ENCODE peak calls at places on chromosomes 5 and 9, in ten cellular contexts. H is IMR-90, Z is neural progenitor cell, P is A549, A is DND-41, Q is OCI-LY7, T is fibroblast of lung, Y is GM23338, N is SK-N-SH, M is K562. K is an unnamed sample.
A peak's percentile ranks its signal among the peaks of the same experiment; 100 is the strongest.

GRCh38 chr5:122864400-122864799 is 19.0 kb downstream of the SNX24 start:
- DNase-seq in Z (no peak), P (no peak), A (no peak), Q (no peak), T (no peak), Y (no peak), M (peak; percentile 17), H (no peak), N (no peak), K (no peak)

GRCh38 chr5:157470616-157471015 is 10.6 kb downstream of the NIPAL4 start:
- DNase-seq in A (no peak), M (no peak), P (no peak), Z (no peak), Y (no peak), Q (no peak), T (no peak), H (no peak), N (no peak), K (no peak)

GRCh38 chr5:961002-961710 is 47.4 kb upstream of the NKD2 start:
- DNase-seq in A (no peak), M (no peak), N (peak; percentile 19), Q (no peak), H (no peak), Z (no peak), P (no peak), T (no peak), Y (no peak), K (no peak)

GRCh38 chr5:127072861-127073846 is at the start of gene C5orf63:
- DNase-seq in T (peak; percentile 54), P (peak; percentile 58), N (peak; percentile 86), H (peak; percentile 10), Z (no peak), M (peak; percentile 69), A (no peak), Y (peak; percentile 84), Q (peak; percentile 82), K (peak; percentile 58)

GRCh38 chr5:84255318-84255717 is 129.4 kb downstream of the EDIL3 start:
- DNase-seq in Q (peak; percentile 10), M (no peak), Z (peak; percentile 20), H (peak; percentile 48), P (peak; percentile 18), A (no peak), Y (peak; percentile 38), N (peak; percentile 27), T (peak; percentile 35), K (no peak)

GRCh38 chr9:9318959-9319505 is 1293.8 kb downstream of the PTPRD start:
- DNase-seq in M (no peak), H (no peak), N (no peak), P (no peak), Z (no peak), Y (no peak), T (no peak), Q (no peak), A (no peak), K (no peak)

GRCh38 chr9:110351009-110351467 is 13.4 kb upstream of the TXNDC8 start:
- DNase-seq in A (no peak), H (peak; percentile 80), M (no peak), T (peak; percentile 91), Z (no peak), N (no peak), P (peak; percentile 43), Y (no peak), Q (no peak), K (peak; percentile 72)

GRCh38 chr5:142869883-142870282 is 99.7 kb downstream of the ARHGAP26 start:
- DNase-seq in Y (no peak), Q (no peak), Z (no peak), A (no peak), P (no peak), N (no peak), M (no peak), H (peak; percentile 11), T (no peak), K (no peak)

GRCh38 chr5:33513786-33514185 is 73.0 kb downstream of the TARS1 start:
- DNase-seq in Z (no peak), T (no peak), P (no peak), A (no peak), H (no peak), M (no peak), Q (no peak), N (no peak), Y (no peak), K (no peak)

GRCh38 chr5:147455321-147455720 is 54.5 kb downstream of the DPYSL3 start:
- DNase-seq in T (peak; percentile 90), A (no peak), Q (peak; percentile 9), Z (peak; percentile 61), N (no peak), H (peak; percentile 28), M (no peak), P (no peak), Y (peak; percentile 67), K (no peak)

GRCh38 chr5:151118898-151119600 is 38.2 kb upstream of the TNIP1 start:
- DNase-seq in Y (no peak), A (no peak), H (no peak), Z (no peak), Q (no peak), M (no peak), N (no peak), T (no peak), P (no peak), K (no peak)

GRCh38 chr5:42992035-42992570 is 48.0 kb downstream of the ANXA2R start:
- DNase-seq in T (peak; percentile 89), M (peak; percentile 44), Q (no peak), P (peak; percentile 87), N (peak; percentile 26), A (peak; percentile 88), H (peak; percentile 88), Z (peak; percentile 79), Y (peak; percentile 82), K (peak; percentile 73)

GRCh38 chr5:96065577-96066385 is 104.1 kb upstream of the ELL2 start:
- DNase-seq in N (no peak), H (no peak), Z (peak; percentile 79), A (no peak), P (no peak), Q (no peak), Y (peak; percentile 30), T (no peak), M (no peak), K (no peak)

GRCh38 chr5:111453747-111454146 is 58.6 kb downstream of the STARD4 start:
- DNase-seq in T (peak; percentile 96), A (no peak), P (peak; percentile 11), N (peak; percentile 67), H (peak; percentile 74), Q (no peak), Z (no peak), M (no peak), Y (no peak), K (no peak)

GRCh38 chr9:71820516-71820915 is 52.2 kb upstream of the CEMIP2 start:
- DNase-seq in M (no peak), Q (no peak), P (no peak), H (no peak), Y (no peak), A (no peak), T (no peak), Z (no peak), N (no peak), K (no peak)

GRCh38 chr5:137617806-137618205 is 118.1 kb downstream of the KLHL3 start:
- DNase-seq in T (peak; percentile 79), H (peak; percentile 55), Q (no peak), N (no peak), Z (no peak), Y (no peak), P (no peak), A (no peak), M (no peak), K (no peak)

DNA sequence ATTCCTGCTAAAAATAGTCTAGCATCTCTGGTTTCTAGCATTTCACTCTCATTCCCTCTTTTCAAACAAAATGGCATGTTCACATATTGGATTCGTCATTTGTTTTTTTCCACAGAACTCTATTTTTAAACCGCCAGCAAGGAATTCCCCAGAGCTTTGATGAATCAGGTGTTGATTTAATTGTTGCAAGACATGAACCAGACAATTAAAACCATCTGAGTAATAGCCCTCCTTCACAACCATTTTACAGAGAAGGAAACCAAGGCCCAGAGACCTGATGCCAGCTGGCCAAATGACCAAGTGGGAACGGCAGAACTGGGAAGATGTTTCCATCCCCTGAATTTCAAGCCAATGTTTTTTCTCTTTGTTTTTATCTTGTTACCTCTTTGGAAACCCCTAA is 167.0 kb downstream of the CAAP1 start:
- DNase-seq in T (no peak), Y (no peak), P (no peak), A (no peak), H (no peak), Q (no peak), M (no peak), Z (no peak), N (no peak), K (no peak)
- H3K4me2 ChIP-seq in T (no peak overlapping the region), Y (no peak overlapping the region), P (no peak overlapping the region), A (no peak overlapping the region), H (no peak overlapping the region), Q (no peak overlapping the region), M (no peak overlapping the region), Z (no peak overlapping the region), N (no peak overlapping the region), K (no peak overlapping the region)

GRCh38 chr5:135834639-135835529 is at the start of gene SLC25A48:
- DNase-seq in Z (peak; percentile 93), A (no peak), Q (no peak), M (no peak), N (peak; percentile 80), P (peak; percentile 75), T (peak; percentile 39), H (peak; percentile 16), Y (peak; percentile 95), K (no peak)
- TF ChIP-seq CTCF in Z (peak; percentile 68), A (peak; percentile 12), Q (peak; percentile 38), M (no peak), N (peak; percentile 69), P (peak; percentile 56), T (peak; percentile 40), H (peak; percentile 43), Y (peak; percentile 33), K (no peak)

DNA sequence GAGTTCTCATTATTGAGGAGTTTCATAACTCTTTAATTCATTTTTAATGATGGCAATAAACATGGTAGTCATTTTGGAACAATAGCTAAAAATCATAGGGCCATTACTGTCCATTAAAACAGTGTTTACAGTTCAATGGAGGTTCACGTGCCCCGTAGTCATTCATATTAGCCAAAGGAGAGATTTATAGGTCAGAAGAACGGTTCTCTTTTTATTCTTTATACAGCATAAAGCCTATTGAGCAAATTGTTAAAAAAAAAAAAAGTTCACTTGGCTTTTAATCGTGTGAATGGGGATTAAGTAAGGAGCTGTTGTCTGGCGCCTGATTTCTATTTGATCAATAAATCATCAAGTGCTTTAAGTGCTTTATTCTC is 69.1 kb upstream of the TBCA start:
- DNase-seq in A (no peak), M (no peak), P (no peak), H (no peak), Q (no peak), Z (no peak), T (no peak), Y (no peak), N (no peak), K (no peak)
- H3K4me2 ChIP-seq in A (no peak overlapping the region), M (no peak overlapping the region), P (no peak overlapping the region), H (peak overlapping the region; percentile 61), Q (no peak overlapping the region), Z (peak overlapping the region; percentile 81), T (peak overlapping the region; percentile 95), Y (peak overlapping the region; percentile 87), N (no peak overlapping the region), K (no peak overlapping the region)

DNA sequence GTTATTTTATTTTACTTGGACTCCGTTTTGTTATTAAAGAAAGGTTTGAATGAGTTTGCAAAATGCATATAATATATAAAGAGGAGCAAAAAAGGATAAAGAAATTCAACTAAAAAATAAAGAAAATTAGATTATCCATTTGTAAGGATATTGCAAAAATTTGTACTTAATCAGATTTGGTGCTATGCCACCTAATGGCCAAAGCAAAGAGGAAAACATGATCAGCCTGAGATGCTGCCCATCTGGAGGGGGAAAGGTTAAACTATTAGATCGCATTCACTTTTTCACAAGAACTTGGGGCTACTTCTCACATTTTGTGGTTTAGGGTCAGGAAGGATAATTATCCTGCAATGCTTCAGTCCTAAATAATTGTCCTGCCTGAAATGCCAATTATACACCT is 350.6 kb downstream of the MLLT3 start:
- DNase-seq in P (no peak), Y (no peak), T (no peak), A (no peak), Q (no peak), M (no peak), H (no peak), Z (no peak), N (peak; percentile 10), K (no peak)
- TF ChIP-seq CTCF in P (no peak), Y (peak; percentile 47), T (no peak), A (peak; percentile 41), Q (peak; percentile 59), M (no peak), H (no peak), Z (peak; percentile 20), N (peak; percentile 21), K (no peak)

K was measured in PC-9.